ENCODE peak calls at places on chromosomes 11 and 22, in six cellular contexts. F is activated T-cell treated with anti-CD3 and anti-CD28 coated beads, Interleukin-2, amount 50 U/mL, for 72 hours; X is GM23338; D is activated B cell treated with CpG ODN at 0.5 μM for 24 hours; H is HT1080; K is RWPE1. O is an unnamed sample.

GRCh38 chr22:46350111-46350510 is 14.6 kb downstream of the TRMU start:
- DNase-seq in F (no peak), K (no peak), H (no peak), X (no peak), D (no peak), O (no peak)

GRCh38 chr11:128720522-128720985 is 26.7 kb downstream of the FLI1 start:
- DNase-seq in F (peak), H (no peak), X (peak), D (peak), K (no peak), O (no peak)

GRCh38 chr11:32052218-32052617 is 38.7 kb upstream of the RCN1 start:
- DNase-seq in K (peak), F (peak), H (peak), X (peak), D (no peak), O (peak)

GRCh38 chr22:39351689-39352214 is 2.0 kb downstream of the SYNGR1 start:
- DNase-seq in H (peak), F (peak), D (peak), K (no peak), X (peak), O (no peak)

GRCh38 chr11:114606003-114606801 is 10.6 kb upstream of the NXPE4 start:
- DNase-seq in H (no peak), D (no peak), F (no peak), X (no peak), K (no peak), O (no peak)

GRCh38 chr22:49769691-49770315 is 57.9 kb downstream of the BRD1 start:
- DNase-seq in F (no peak), X (no peak), H (no peak), K (no peak), D (no peak), O (no peak)

GRCh38 chr11:92510591-92510990 is 286.0 kb downstream of the FAT3 start:
- DNase-seq in X (no peak), K (no peak), F (no peak), D (no peak), H (no peak), O (no peak)

GRCh38 chr11:119293461-119293860 is 23.5 kb downstream of the MCAM start:
- DNase-seq in X (no peak), F (no peak), D (no peak), H (no peak), K (no peak), O (no peak)

GRCh38 chr11:2276999-2277328 is 6.6 kb upstream of the ASCL2 start:
- DNase-seq in D (no peak), X (no peak), K (no peak), F (no peak), H (no peak), O (no peak)

GRCh38 chr11:34964610-34965331 is 48.4 kb downstream of the PDHX start:
- DNase-seq in F (no peak), H (no peak), K (no peak), X (no peak), D (no peak), O (no peak)

GRCh38 chr11:75763846-75764245 is 4.7 kb upstream of the DGAT2 start:
- DNase-seq in H (no peak), D (no peak), F (no peak), X (no peak), K (no peak), O (no peak)

GRCh38 chr22:25569983-25570382 is 5.5 kb downstream of the GRK3 start:
- DNase-seq in X (no peak), K (no peak), F (no peak), H (no peak), D (no peak), O (no peak)

GRCh38 chr22:27597703-27598444 is 203.7 kb downstream of the MN1 start:
- DNase-seq in D (no peak), H (peak), K (peak), F (no peak), X (no peak), O (peak)

GRCh38 chr11:114595571-114595970 is at the start of gene NXPE4:
- DNase-seq in H (no peak), D (no peak), X (no peak), F (no peak), K (no peak), O (no peak)

GRCh38 chr11:3043315-3043871 is 13.8 kb downstream of the CARS1 start:
- DNase-seq in D (no peak), F (no peak), X (no peak), H (no peak), K (no peak), O (no peak)

GRCh38 chr22:47174671-47175111 is 412.2 kb downstream of the TBC1D22A start:
- DNase-seq in H (no peak), K (no peak), X (no peak), D (no peak), F (no peak), O (no peak)

GRCh38 chr11:8227156-8228152 is 36.2 kb downstream of the LMO1 start:
- DNase-seq in D (no peak), K (peak), F (no peak), X (no peak), H (no peak), O (no peak)

GRCh38 chr11:68924073-68924925 is 20.6 kb downstream of the IGHMBP2 start:
- DNase-seq in D (no peak), F (no peak), H (no peak), X (no peak), K (no peak), O (no peak)

O was measured in A549.